ENCODE peak calls at places on chromosomes 11 and 22, in eight cellular contexts. T, V, X, D, Q, B, M and F are unnamed samples.

GRCh38 chr22:22576244-22576988 is 17.4 kb upstream of the PRAME start:
- DNase-seq in T (no peak), V (peak; percentile 48), X (peak; percentile 29), D (no peak), Q (peak; percentile 30), B (peak; percentile 45), M (peak; percentile 69), F (peak; percentile 65)

GRCh38 chr11:74559934-74560309 is 32.5 kb upstream of the POLD3 start:
- DNase-seq in T (no peak), V (peak; percentile 22), X (no peak), D (no peak), Q (no peak), B (no peak), M (no peak), F (no peak)

GRCh38 chr11:133901316-133901715 is 55.5 kb downstream of the IGSF9B start:
- DNase-seq in T (peak; percentile 3), V (no peak), X (no peak), D (no peak), Q (no peak), B (no peak), M (no peak), F (no peak)

GRCh38 chr11:131242616-131243015 is 127.8 kb upstream of the NTM start:
- DNase-seq in T (no peak), V (no peak), X (no peak), D (no peak), Q (no peak), B (no peak), M (no peak), F (no peak)

GRCh38 chr22:42613869-42614268 is 814 bp downstream of the POLDIP3 start:
- DNase-seq in T (no peak), V (no peak), X (no peak), D (no peak), Q (no peak), B (no peak), M (no peak), F (no peak)

GRCh38 chr11:113162590-113162961 is 151.8 kb upstream of the TTC12 start:
- DNase-seq in T (no peak), V (no peak), X (no peak), D (no peak), Q (no peak), B (no peak), M (no peak), F (peak; percentile 58)

GRCh38 chr11:74838188-74838587 is 89.5 kb downstream of the RNF169 start:
- DNase-seq in T (no peak), V (no peak), X (no peak), D (no peak), Q (no peak), B (no peak), M (no peak), F (no peak)

GRCh38 chr11:69123593-69124545 is 31.9 kb upstream of the SMIM38 start:
- DNase-seq in T (no peak), V (no peak), X (no peak), D (no peak), Q (no peak), B (no peak), M (no peak), F (no peak)

GRCh38 chr22:20391222-20391621 is 2.7 kb upstream of the ZNF74 start:
- DNase-seq in T (no peak), V (no peak), X (no peak), D (no peak), Q (no peak), B (no peak), M (no peak), F (no peak)

GRCh38 chr11:35064114-35064800 is 74.7 kb upstream of the CD44 start:
- DNase-seq in T (no peak), V (no peak), X (no peak), D (no peak), Q (no peak), B (no peak), M (no peak), F (no peak)

GRCh38 chr11:93858376-93858775 is 8.0 kb upstream of the VSTM5 start:
- DNase-seq in T (no peak), V (no peak), X (no peak), D (no peak), Q (no peak), B (no peak), M (no peak), F (no peak)

GRCh38 chr11:128827494-128827893 is 39.6 kb downstream of the KCNJ1 start:
- DNase-seq in T (no peak), V (no peak), X (no peak), D (no peak), Q (no peak), B (no peak), M (no peak), F (no peak)

GRCh38 chr11:128831781-128832497 is 35.2 kb downstream of the KCNJ1 start:
- DNase-seq in T (no peak), V (no peak), X (no peak), D (no peak), Q (no peak), B (no peak), M (no peak), F (no peak)

GRCh38 chr11:128828350-128828749 is 38.7 kb downstream of the KCNJ1 start:
- DNase-seq in T (no peak), V (no peak), X (no peak), D (no peak), Q (no peak), B (no peak), M (no peak), F (no peak)

GRCh38 chr11:128830836-128831780 is 36.0 kb downstream of the KCNJ1 start:
- DNase-seq in T (peak; percentile 87), V (peak; percentile 25), X (peak; percentile 68), D (peak; percentile 58), Q (peak; percentile 84), B (peak; percentile 83), M (peak; percentile 80), F (peak; percentile 85)

GRCh38 chr11:128830290-128830813 is 36.7 kb downstream of the KCNJ1 start:
- DNase-seq in T (no peak), V (no peak), X (no peak), D (no peak), Q (no peak), B (no peak), M (no peak), F (no peak)
- H3K4me1 ChIP-seq in T (no peaks in the 10 kb centered on the region), V (peaks cover 4% of the 10 kb centered on the region), X (no peaks in the 10 kb centered on the region), D (peaks cover 5% of the 10 kb centered on the region), Q (peaks cover 14% of the 10 kb centered on the region), B (peaks cover 6% of the 10 kb centered on the region), M (no peaks in the 10 kb centered on the region), F (peaks cover 2% of the 10 kb centered on the region)

GRCh38 chr11:57424137-57424801 is 2.7 kb downstream of the SLC43A3 start:
- DNase-seq in T (no peak), V (no peak), X (no peak), D (no peak), Q (no peak), B (no peak), M (no peak), F (no peak)

GRCh38 chr11:57425565-57426438 is 1.1 kb downstream of the SLC43A3 start:
- DNase-seq in T (peak; percentile 94), V (no peak), X (no peak), D (peak; percentile 63), Q (peak; percentile 46), B (peak; percentile 51), M (peak; percentile 69), F (peak; percentile 63)

GRCh38 chr11:57426439-57426753 is 525 bp downstream of the SLC43A3 start:
- DNase-seq in T (no peak), V (no peak), X (no peak), D (no peak), Q (no peak), B (no peak), M (peak; percentile 44), F (no peak)

GRCh38 chr11:57426754-57427691 is at the start of gene SLC43A3:
- DNase-seq in T (peak; percentile 89), V (no peak), X (no peak), D (peak; percentile 64), Q (peak; percentile 80), B (peak; percentile 66), M (peak; percentile 87), F (peak; percentile 83)

DNA sequence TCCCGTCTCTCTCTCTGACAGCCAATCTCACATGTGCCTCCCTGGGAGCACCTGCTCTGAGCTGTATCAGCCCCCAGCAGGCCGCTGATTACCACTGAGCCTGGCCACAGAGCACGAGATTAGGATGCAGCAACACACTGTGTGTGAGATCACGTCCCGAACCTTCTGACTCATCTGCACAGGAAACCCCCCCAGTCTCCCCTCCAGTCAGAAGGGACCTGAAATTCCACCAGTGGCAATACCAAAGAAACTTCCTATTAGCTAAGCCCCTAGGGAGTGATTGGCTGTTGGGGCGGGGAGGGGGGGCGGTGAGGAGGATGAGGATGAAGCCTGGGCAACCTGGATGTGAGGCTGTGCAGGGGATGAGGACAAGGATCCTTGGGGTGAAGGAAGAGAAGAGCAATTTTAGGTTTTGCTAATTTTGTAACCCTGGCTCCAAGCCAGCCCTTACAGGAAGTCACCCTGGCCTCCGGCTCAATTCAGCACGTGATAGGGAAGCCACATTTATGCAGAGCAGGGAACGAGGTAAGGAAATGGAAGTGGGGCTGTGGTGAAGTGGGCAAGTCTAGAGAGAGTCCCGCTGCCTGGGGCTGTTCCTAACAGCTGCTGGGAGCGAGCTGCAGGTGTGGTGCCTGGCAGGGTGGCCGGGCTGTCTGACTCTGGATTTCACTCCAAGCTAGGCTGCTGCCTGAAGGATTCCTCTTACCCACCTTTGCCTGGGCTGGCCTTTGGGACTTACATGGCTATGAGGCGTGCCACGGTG is 1.9 kb downstream of the SLC43A3 start:
- DNase-seq in T (peak; percentile 91), V (no peak), X (no peak), D (peak; percentile 73), Q (peak; percentile 78), B (peak; percentile 66), M (peak; percentile 75), F (peak; percentile 58)
- TF ChIP-seq POLR2A in T (no peak), V (no peak), X (no peak), D (no peak), Q (peak; percentile 25), B (no peak), M (no peak), F (no peak)

GRCh38 chr11:61275191-61275590 is 19.9 kb downstream of the VWCE start:
- DNase-seq in T (no peak), V (no peak), X (no peak), D (no peak), Q (no peak), B (no peak), M (no peak), F (no peak)

GRCh38 chr11:61279934-61280656 is 15.0 kb downstream of the VWCE start:
- DNase-seq in T (no peak), V (no peak), X (no peak), D (no peak), Q (peak; percentile 34), B (no peak), M (no peak), F (no peak)

GRCh38 chr11:61277973-61278565 is 17.0 kb downstream of the VWCE start:
- DNase-seq in T (no peak), V (no peak), X (no peak), D (no peak), Q (no peak), B (no peak), M (no peak), F (no peak)

GRCh38 chr11:61274084-61274483 is 21.0 kb downstream of the VWCE start:
- DNase-seq in T (no peak), V (no peak), X (no peak), D (no peak), Q (no peak), B (no peak), M (no peak), F (no peak)

GRCh38 chr11:61277186-61277972 is 17.7 kb downstream of the VWCE start:
- DNase-seq in T (no peak), V (no peak), X (no peak), D (no peak), Q (no peak), B (no peak), M (no peak), F (no peak)
- H3K4me1 ChIP-seq in T (no peaks in the 10 kb centered on the region), V (peaks cover 3% of the 10 kb centered on the region), X (no peaks in the 10 kb centered on the region), D (no peaks in the 10 kb centered on the region), Q (no peaks in the 10 kb centered on the region), B (peaks cover 4% of the 10 kb centered on the region), M (no peaks in the 10 kb centered on the region), F (peaks cover 2% of the 10 kb centered on the region)

GRCh38 chr11:64233913-64234839 is at the start of gene VEGFB:
- DNase-seq in T (peak; percentile 91), V (no peak), X (no peak), D (peak; percentile 66), Q (peak; percentile 74), B (peak; percentile 86), M (peak; percentile 81), F (peak; percentile 81)
- TF ChIP-seq POLR2A in T (peak; percentile 16), V (no peak), X (no peak), D (peak; percentile 29), Q (peak; percentile 45), B (peak; percentile 32), M (peak; percentile 27), F (peak; percentile 39)